ENCODE peak calls at places on chromosome 6, in five cellular contexts. N, I, J, H and L are unnamed samples.

GRCh38 chr6:146859795-146860495 is 261.2 kb downstream of the ADGB start:
- DNase-seq in N (no peak), I (no peak), J (no peak), H (no peak), L (no peak)

GRCh38 chr6:150874184-150874583 is 8.7 kb downstream of the MTHFD1L start:
- DNase-seq in N (no peak), I (no peak), J (no peak), H (no peak), L (no peak)

GRCh38 chr6:98516869-98517268 is 317.5 kb upstream of the POU3F2 start:
- DNase-seq in N (no peak), I (no peak), J (no peak), H (no peak), L (no peak)

GRCh38 chr6:154361476-154361875 is 4.9 kb upstream of the IPCEF1 start:
- DNase-seq in N (no peak), I (no peak), J (no peak), H (no peak), L (no peak)

GRCh38 chr6:35710241-35710847 is 21.6 kb upstream of the FKBP5 start:
- DNase-seq in N (no peak), I (no peak), J (no peak), H (no peak), L (no peak)

GRCh38 chr6:149169761-149170359 is 147.7 kb upstream of the TAB2 start:
- DNase-seq in N (no peak), I (no peak), J (no peak), H (no peak), L (no peak)

GRCh38 chr6:26330835-26331808 is 33.9 kb upstream of the BTN3A2 start:
- DNase-seq in N (no peak), I (no peak), J (peak; percentile 73), H (peak; percentile 13), L (no peak)

GRCh38 chr6:128508588-128509296 is 11.7 kb downstream of the PTPRK start:
- DNase-seq in N (no peak), I (peak; percentile 61), J (peak; percentile 97), H (no peak), L (no peak)

GRCh38 chr6:23137596-23137995 is 568.2 kb downstream of the HDGFL1 start:
- DNase-seq in N (no peak), I (no peak), J (no peak), H (peak; percentile 7), L (no peak)

GRCh38 chr6:34792605-34793500 is 970 bp downstream of the BLTP3A start:
- DNase-seq in N (peak; percentile 54), I (no peak), J (peak; percentile 57), H (peak; percentile 46), L (no peak)

GRCh38 chr6:74879234-74879633 is 326.6 kb downstream of the COL12A1 start:
- DNase-seq in N (no peak), I (no peak), J (no peak), H (no peak), L (no peak)

GRCh38 chr6:38391206-38391908 is 248.4 kb downstream of the BTBD9 start:
- DNase-seq in N (no peak), I (peak; percentile 13), J (no peak), H (no peak), L (no peak)

GRCh38 chr6:17527076-17527475 is 73.0 kb upstream of the FAM8A1 start:
- DNase-seq in N (no peak), I (no peak), J (no peak), H (no peak), L (no peak)

GRCh38 chr6:17530321-17530835 is 69.7 kb upstream of the FAM8A1 start:
- DNase-seq in N (no peak), I (no peak), J (no peak), H (peak; percentile 68), L (no peak)

DNA sequence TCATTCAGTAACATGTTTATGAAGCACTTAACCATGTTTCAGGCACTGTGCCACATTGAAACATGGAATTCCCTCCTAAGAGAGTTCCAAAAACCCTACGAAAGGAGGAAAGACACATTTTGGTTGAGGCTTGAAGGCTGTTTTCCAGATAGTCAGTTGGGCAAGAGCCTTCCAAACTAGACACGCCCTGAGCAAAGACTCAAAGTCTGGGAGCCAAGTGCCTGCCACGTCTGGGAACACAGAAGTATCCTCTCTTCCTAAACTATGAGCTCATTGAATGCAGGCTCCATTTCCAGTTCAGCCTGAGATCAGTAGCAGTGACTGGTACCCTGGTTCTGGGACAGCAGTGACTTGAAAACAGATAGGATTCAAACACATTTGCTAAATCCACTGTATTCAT is 74.5 kb upstream of the FAM8A1 start:
- DNase-seq in N (no peak), I (no peak), J (no peak), H (no peak), L (no peak)
- H3K4me1 ChIP-seq in N (no peaks in the 10 kb centered on the region), I (no peaks in the 10 kb centered on the region), J (no peaks in the 10 kb centered on the region), H (peaks cover 4% of the 10 kb centered on the region), L (no peaks in the 10 kb centered on the region)

GRCh38 chr6:157761926-157762325 is 61.1 kb upstream of the SNX9 start:
- DNase-seq in N (no peak), I (no peak), J (no peak), H (no peak), L (no peak)

GRCh38 chr6:157763129-157763893 is 59.7 kb upstream of the SNX9 start:
- DNase-seq in N (peak; percentile 75), I (peak; percentile 93), J (peak; percentile 88), H (peak; percentile 47), L (peak; percentile 93)

GRCh38 chr6:157764346-157765068 is 58.5 kb upstream of the SNX9 start:
- DNase-seq in N (peak; percentile 96), I (peak; percentile 91), J (peak; percentile 77), H (peak; percentile 55), L (peak; percentile 90)

GRCh38 chr6:157762636-157763035 is 60.4 kb upstream of the SNX9 start:
- DNase-seq in N (no peak), I (no peak), J (peak; percentile 35), H (no peak), L (no peak)

DNA sequence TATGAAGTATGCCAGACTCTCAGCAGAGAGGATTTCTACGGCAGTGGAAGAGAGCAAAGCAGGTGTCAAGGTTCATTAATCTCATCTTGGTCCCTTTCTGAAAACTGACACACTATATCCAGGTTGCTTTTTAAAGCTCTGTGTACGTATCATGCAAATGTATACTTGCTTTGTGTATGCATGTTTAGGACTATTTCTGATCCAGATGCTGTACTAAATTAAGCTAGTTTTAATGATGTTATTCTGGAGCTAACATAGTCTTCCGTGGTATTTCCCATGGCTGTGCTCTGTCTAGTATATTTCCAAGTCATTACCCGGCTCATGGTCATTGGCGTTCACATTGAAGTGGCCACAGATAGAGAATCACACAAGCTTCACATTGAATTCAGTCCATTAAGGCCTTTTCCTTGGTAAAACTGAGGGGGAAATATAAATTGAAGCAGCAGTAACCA is 59.1 kb upstream of the SNX9 start:
- DNase-seq in N (no peak), I (no peak), J (no peak), H (no peak), L (no peak)
- H3K27ac ChIP-seq in N (peak overlapping the region; percentile 84), I (peak overlapping the region; percentile 43), J (no peak overlapping the region), H (no peak overlapping the region), L (peak overlapping the region; percentile 73)

DNA sequence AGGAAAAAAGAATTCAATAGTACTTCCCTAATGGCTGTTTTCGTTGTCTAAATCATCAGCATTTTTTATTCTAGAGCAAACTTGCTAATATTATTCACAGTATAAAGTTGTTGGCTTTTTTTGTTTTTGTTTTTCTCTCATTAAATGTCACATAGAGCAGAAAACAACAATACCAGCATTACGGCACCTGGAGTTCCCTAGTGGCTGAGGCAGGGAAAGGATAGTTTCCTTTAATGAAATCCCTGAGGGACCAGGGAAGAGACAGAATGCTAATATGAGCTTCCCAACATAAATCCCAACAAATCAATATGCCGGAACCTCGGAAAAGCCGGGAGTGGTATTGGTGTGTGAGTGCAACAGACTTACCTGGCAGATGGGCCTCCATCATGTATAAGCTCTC is 235.2 kb upstream of the ASCC3 start:
- DNase-seq in N (no peak), I (no peak), J (no peak), H (no peak), L (no peak)
- H3K36me3 ChIP-seq in N (no peaks in the 10 kb centered on the region), I (no peaks in the 10 kb centered on the region), J (no peaks in the 10 kb centered on the region), H (no peaks in the 10 kb centered on the region), L (no peaks in the 10 kb centered on the region)

GRCh38 chr6:15434823-15435380 is 189.0 kb downstream of the JARID2 start:
- DNase-seq in N (no peak), I (no peak), J (no peak), H (no peak), L (no peak)

GRCh38 chr6:15436451-15436850 is 190.6 kb downstream of the JARID2 start:
- DNase-seq in N (no peak), I (no peak), J (no peak), H (no peak), L (no peak)

GRCh38 chr6:15434263-15434662 is 188.4 kb downstream of the JARID2 start:
- DNase-seq in N (no peak), I (no peak), J (no peak), H (peak; percentile 36), L (no peak)

GRCh38 chr6:15437090-15437489 is 191.2 kb downstream of the JARID2 start:
- DNase-seq in N (no peak), I (no peak), J (no peak), H (no peak), L (no peak)

GRCh38 chr6:15435468-15435867 is 189.6 kb downstream of the JARID2 start:
- DNase-seq in N (no peak), I (no peak), J (no peak), H (no peak), L (no peak)
- H3K4me1 ChIP-seq in N (peaks cover 18% of the 10 kb centered on the region), I (no peaks in the 10 kb centered on the region), J (peaks cover 40% of the 10 kb centered on the region), H (peaks cover 38% of the 10 kb centered on the region), L (peaks cover 61% of the 10 kb centered on the region)

DNA sequence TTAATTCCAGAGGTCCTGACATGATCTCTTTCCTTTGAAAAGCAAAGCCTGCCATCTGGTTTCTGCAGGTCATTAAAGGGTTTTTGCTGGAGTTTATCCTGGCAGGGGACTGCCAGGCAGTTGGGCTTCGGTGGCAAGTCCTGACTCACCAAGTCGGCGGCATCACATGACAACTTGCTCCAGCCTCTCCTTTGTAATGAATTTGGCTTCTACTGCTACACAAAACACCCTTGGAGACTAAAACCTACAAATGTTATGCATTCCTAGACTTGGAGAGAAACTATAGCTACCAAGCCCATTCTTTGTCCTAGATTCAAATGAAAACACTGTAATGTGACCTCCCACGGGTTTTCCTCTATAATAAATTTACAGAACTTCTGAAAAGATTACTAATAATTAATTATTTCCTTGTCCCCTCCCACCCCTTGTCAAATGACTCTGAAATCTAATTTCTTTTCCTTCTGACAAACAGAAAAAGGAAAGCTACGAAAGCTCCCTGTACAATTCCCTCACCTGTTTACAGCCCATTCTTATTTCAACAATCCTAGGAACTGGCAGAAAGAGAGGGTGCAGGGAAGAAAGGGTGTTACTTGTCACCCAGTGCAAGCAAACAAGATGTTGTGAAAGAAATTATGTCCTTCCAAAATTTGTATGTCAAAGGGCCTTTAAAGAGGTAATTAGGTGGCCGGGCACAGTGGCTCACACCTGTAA is 62.9 kb downstream of the QRSL1 start:
- DNase-seq in N (peak; percentile 66), I (no peak), J (no peak), H (no peak), L (no peak)
- H3K27ac ChIP-seq in N (no peak overlapping the region), I (no peak overlapping the region), J (no peak overlapping the region), H (no peak overlapping the region), L (no peak overlapping the region)